ENCODE peak calls at places on chromosomes 5 and 9, in five cellular contexts. One of them, this sample, is unnamed.

GRCh38 chr9:131273146-131273545 is 3.2 kb downstream of the FAM78A start:
- DNase-seq in H54: no peak
- DNase-seq in adrenal gland: no peak
- DNase-seq in NCI-H446: no peak
- DNase-seq in DND-41: peak
- DNase-seq in this sample: no peak

GRCh38 chr9:127942152-127943010 is 4.7 kb upstream of the DPM2 start:
- DNase-seq in DND-41: peak
- DNase-seq in NCI-H446: peak
- DNase-seq in H54: peak
- DNase-seq in adrenal gland: no peak
- DNase-seq in this sample: peak

GRCh38 chr5:99004960-99005359 is 76.2 kb upstream of the CHD1 start:
- DNase-seq in DND-41: no peak
- DNase-seq in adrenal gland: no peak
- DNase-seq in H54: no peak
- DNase-seq in NCI-H446: no peak
- DNase-seq in this sample: no peak

GRCh38 chr9:111896942-111897830 is 572 bp downstream of the UGCG start:
- DNase-seq in adrenal gland: peak
- DNase-seq in DND-41: no peak
- DNase-seq in NCI-H446: no peak
- DNase-seq in H54: no peak
- DNase-seq in this sample: peak

GRCh38 chr5:5494489-5495402 is 72.3 kb downstream of the ICE1 start:
- DNase-seq in NCI-H446: peak
- DNase-seq in DND-41: no peak
- DNase-seq in H54: no peak
- DNase-seq in adrenal gland: peak
- DNase-seq in this sample: no peak

GRCh38 chr9:132808645-132809044 is 69.4 kb downstream of the AK8 start:
- DNase-seq in NCI-H446: no peak
- DNase-seq in DND-41: no peak
- DNase-seq in H54: no peak
- DNase-seq in adrenal gland: no peak
- DNase-seq in this sample: no peak

GRCh38 chr5:10307206-10308148 is at the start of gene CMBL:
- DNase-seq in adrenal gland: peak
- DNase-seq in H54: peak
- DNase-seq in DND-41: no peak
- DNase-seq in NCI-H446: peak
- DNase-seq in this sample: peak

GRCh38 chr9:73579823-73580222 is 428.2 kb downstream of the ANXA1 start:
- DNase-seq in H54: no peak
- DNase-seq in adrenal gland: no peak
- DNase-seq in DND-41: no peak
- DNase-seq in NCI-H446: no peak
- DNase-seq in this sample: no peak

GRCh38 chr5:178111925-178112324 is 1.4 kb upstream of the N4BP3 start:
- DNase-seq in DND-41: no peak
- DNase-seq in H54: no peak
- DNase-seq in NCI-H446: no peak
- DNase-seq in adrenal gland: no peak
- DNase-seq in this sample: no peak

GRCh38 chr5:33319841-33320240 is 120.9 kb upstream of the TARS1 start:
- DNase-seq in H54: no peak
- DNase-seq in DND-41: no peak
- DNase-seq in adrenal gland: no peak
- DNase-seq in NCI-H446: no peak
- DNase-seq in this sample: no peak

GRCh38 chr9:129567842-129568559 is 52.9 kb downstream of the C9orf50 start:
- DNase-seq in DND-41: no peak
- DNase-seq in NCI-H446: no peak
- DNase-seq in adrenal gland: peak
- DNase-seq in H54: peak
- DNase-seq in this sample: no peak

GRCh38 chr5:67481362-67481761 is 284.8 kb upstream of the CD180 start:
- DNase-seq in adrenal gland: no peak
- DNase-seq in DND-41: no peak
- DNase-seq in H54: no peak
- DNase-seq in NCI-H446: no peak
- DNase-seq in this sample: no peak

GRCh38 chr9:116152941-116153764 is 438 bp upstream of the PAPPA start:
- DNase-seq in H54: peak
- DNase-seq in DND-41: no peak
- DNase-seq in NCI-H446: no peak
- DNase-seq in adrenal gland: no peak
- DNase-seq in this sample: no peak

GRCh38 chr9:115006660-115007059 is 76.3 kb upstream of the TNFSF8 start:
- DNase-seq in adrenal gland: no peak
- DNase-seq in H54: no peak
- DNase-seq in DND-41: no peak
- DNase-seq in NCI-H446: no peak
- DNase-seq in this sample: no peak

GRCh38 chr9:110066929-110067716 is 140.8 kb downstream of the C9orf152 start:
- DNase-seq in NCI-H446: no peak
- DNase-seq in adrenal gland: no peak
- DNase-seq in DND-41: no peak
- DNase-seq in H54: no peak
- DNase-seq in this sample: no peak

GRCh38 chr9:131554088-131554864 is 9.0 kb downstream of the PRRT1B start:
- DNase-seq in adrenal gland: no peak
- DNase-seq in NCI-H446: no peak
- DNase-seq in DND-41: no peak
- DNase-seq in H54: no peak
- DNase-seq in this sample: no peak

GRCh38 chr9:127158995-127159801 is 36.8 kb upstream of the ANGPTL2 start:
- DNase-seq in H54: peak
- DNase-seq in NCI-H446: no peak
- DNase-seq in DND-41: no peak
- DNase-seq in adrenal gland: peak
- DNase-seq in this sample: peak

GRCh38 chr5:337565-338130 is 16.1 kb downstream of the AHRR start:
- DNase-seq in H54: peak
- DNase-seq in DND-41: no peak
- DNase-seq in NCI-H446: no peak
- DNase-seq in adrenal gland: no peak
- DNase-seq in this sample: no peak

GRCh38 chr9:123996731-123997421 is 14.7 kb upstream of the LHX2 start:
- DNase-seq in H54: no peak
- DNase-seq in DND-41: no peak
- DNase-seq in adrenal gland: no peak
- DNase-seq in NCI-H446: no peak
- DNase-seq in this sample: no peak

GRCh38 chr9:29511680-29512079 is 1938.4 kb upstream of the C9orf72 start:
- DNase-seq in DND-41: no peak
- DNase-seq in adrenal gland: no peak
- DNase-seq in NCI-H446: no peak
- DNase-seq in H54: no peak
- DNase-seq in this sample: no peak

GRCh38 chr5:179616002-179616594 is 7.4 kb downstream of the HNRNPH1 start:
- DNase-seq in H54: no peak
- DNase-seq in adrenal gland: no peak
- DNase-seq in NCI-H446: no peak
- DNase-seq in DND-41: no peak
- DNase-seq in this sample: no peak

GRCh38 chr9:136261686-136262430 is 16.2 kb upstream of the QSOX2 start:
- DNase-seq in adrenal gland: no peak
- DNase-seq in H54: no peak
- DNase-seq in NCI-H446: no peak
- DNase-seq in DND-41: no peak
- DNase-seq in this sample: no peak

GRCh38 chr5:51889703-51890102 is 506.5 kb downstream of the ISL1 start:
- DNase-seq in DND-41: no peak
- DNase-seq in adrenal gland: no peak
- DNase-seq in NCI-H446: no peak
- DNase-seq in H54: no peak
- DNase-seq in this sample: no peak

GRCh38 chr5:177483994-177484901 is 10.8 kb upstream of the DBN1 start:
- DNase-seq in H54: no peak
- DNase-seq in adrenal gland: no peak
- DNase-seq in DND-41: no peak
- DNase-seq in NCI-H446: no peak
- DNase-seq in this sample: no peak

GRCh38 chr9:98943682-98944129 is at the start of gene COL15A1:
- DNase-seq in H54: no peak
- DNase-seq in NCI-H446: no peak
- DNase-seq in adrenal gland: peak
- DNase-seq in DND-41: no peak
- DNase-seq in this sample: no peak